ENCODE peak calls at places on chromosomes 6 and 20, in ten cellular contexts. A is occipital lobe; P is posterior vena cava; N is activated CD4-positive, CD25-positive, alpha-beta regulatory T cell; G is GM12891; J is GM23248; U is stromal cell of bone marrow; X is lower lobe of right lung; V is stimulated activated CD4-positive, alpha-beta T cell treated with anti-CD3 and anti-CD28 coated beads, Interleukin-4, amount 100 ng/mL, for 4 hours; W is SJCRH30. E is an unnamed sample.

GRCh38 chr20:49455691-49456090 is 26.8 kb downstream of the KCNB1 start:
- DNase-seq in W (no peak), V (no peak), X (no peak), J (no peak), G (no peak), N (no peak), U (no peak), A (no peak), P (no peak), E (no peak)

GRCh38 chr6:154510144-154510905 is at the start of gene CNKSR3:
- DNase-seq in G (peak; percentile 48), J (peak; percentile 90), U (peak; percentile 83), P (peak; percentile 92), V (peak; percentile 6), W (peak; percentile 97), X (peak; percentile 89), N (no peak), A (peak; percentile 53), E (peak; percentile 88)

GRCh38 chr6:13511913-13512717 is 24.7 kb upstream of the GFOD1 start:
- DNase-seq in W (no peak), P (no peak), G (no peak), X (no peak), J (no peak), N (no peak), V (no peak), A (no peak), U (no peak), E (peak; percentile 52)

GRCh38 chr20:11296221-11296620 is 621.5 kb upstream of the BTBD3 start:
- DNase-seq in W (no peak), G (no peak), X (no peak), P (no peak), U (no peak), A (no peak), V (no peak), J (no peak), N (no peak), E (no peak)

GRCh38 chr20:22525069-22525820 is 59.1 kb downstream of the FOXA2 start:
- DNase-seq in J (no peak), U (no peak), V (no peak), P (no peak), A (no peak), X (no peak), W (no peak), G (no peak), N (no peak), E (no peak)

GRCh38 chr6:146598785-146599405 is at the start of gene ADGB:
- DNase-seq in J (peak; percentile 77), N (no peak), U (peak; percentile 35), X (peak; percentile 82), W (peak; percentile 65), P (peak; percentile 86), G (no peak), A (peak; percentile 8), V (no peak), E (peak; percentile 70)

GRCh38 chr6:36752187-36752885 is 54.7 kb downstream of the RAB44 start:
- DNase-seq in V (peak; percentile 26), G (no peak), W (no peak), P (no peak), N (no peak), U (no peak), A (no peak), J (no peak), X (no peak), E (no peak)

GRCh38 chr6:24672573-24673182 is 5.8 kb downstream of the ACOT13 start:
- DNase-seq in P (no peak), G (no peak), A (no peak), J (no peak), N (no peak), X (no peak), U (no peak), V (no peak), W (no peak), E (no peak)

GRCh38 chr6:158002951-158003853 is 21.5 kb downstream of the SYNJ2 start:
- DNase-seq in G (no peak), N (no peak), W (peak; percentile 81), U (peak; percentile 94), J (peak; percentile 97), A (no peak), X (peak; percentile 30), P (peak; percentile 89), V (no peak), E (peak; percentile 71)

GRCh38 chr20:1912056-1912455 is 16.8 kb downstream of the SIRPA start:
- DNase-seq in P (no peak), U (no peak), N (no peak), A (peak; percentile 59), V (no peak), W (no peak), J (no peak), G (no peak), X (no peak), E (peak; percentile 81)

GRCh38 chr20:43191946-43192847 is 2.5 kb upstream of the PTPRT start:
- DNase-seq in A (no peak), N (no peak), P (no peak), U (no peak), J (peak; percentile 35), X (no peak), W (peak; percentile 67), V (no peak), G (no peak), E (no peak)

GRCh38 chr6:147567141-147567805 is 58.8 kb downstream of the SAMD5 start:
- DNase-seq in J (peak; percentile 28), P (no peak), X (no peak), A (no peak), V (no peak), G (no peak), W (no peak), N (no peak), U (no peak), E (no peak)

GRCh38 chr20:43178079-43178478 is 11.6 kb downstream of the PTPRT start:
- DNase-seq in A (no peak), X (no peak), G (no peak), J (no peak), N (no peak), U (no peak), P (no peak), V (no peak), W (peak; percentile 80), E (no peak)

GRCh38 chr6:143543435-143543834 is 31.9 kb upstream of the FUCA2 start:
- DNase-seq in J (no peak), N (no peak), G (no peak), V (no peak), A (no peak), U (no peak), X (no peak), P (no peak), W (no peak), E (no peak)

GRCh38 chr20:57048027-57048869 is 218.2 kb downstream of the BMP7 start:
- DNase-seq in P (no peak), V (no peak), G (peak; percentile 62), W (peak; percentile 68), X (no peak), A (no peak), N (no peak), J (peak; percentile 68), U (no peak), E (peak; percentile 42)

GRCh38 chr6:161272600-161273355 is 1.1 kb downstream of the AGPAT4 start:
- DNase-seq in X (no peak), N (no peak), U (peak; percentile 28), G (no peak), J (peak; percentile 83), W (peak; percentile 66), P (no peak), V (no peak), A (no peak), E (no peak)

GRCh38 chr6:30325873-30326445 is 768 bp upstream of the TRIM39 start:
- DNase-seq in U (no peak), G (no peak), V (peak; percentile 53), N (no peak), W (peak; percentile 66), P (peak; percentile 83), A (peak; percentile 52), X (no peak), J (peak; percentile 60), E (peak; percentile 68)

GRCh38 chr6:71246596-71246995 is 42.0 kb upstream of the OGFRL1 start:
- DNase-seq in G (no peak), X (no peak), U (no peak), A (no peak), J (no peak), W (no peak), N (no peak), V (no peak), P (no peak), E (no peak)

GRCh38 chr6:106257195-106257594 is 68.4 kb downstream of the ATG5 start:
- DNase-seq in W (peak; percentile 32), G (no peak), N (no peak), J (peak; percentile 52), V (no peak), A (no peak), X (no peak), P (no peak), U (no peak), E (no peak)

GRCh38 chr20:58839991-58840747 is 10.5 kb downstream of the GNAS-AS1 start:
- DNase-seq in N (no peak), V (no peak), U (no peak), A (no peak), P (no peak), X (no peak), W (no peak), G (no peak), J (no peak), E (no peak)

GRCh38 chr6:48628316-48628715 is 517.3 kb upstream of the PTCHD4 start:
- DNase-seq in U (no peak), V (no peak), W (no peak), A (no peak), N (no peak), G (no peak), P (no peak), X (no peak), J (no peak), E (no peak)

E was measured in right cardiac atrium.